ENCODE peak calls at places on chromosome 12, in nine cellular contexts. F, G, P, B, K, Z, Q, J and H are unnamed samples.

GRCh38 chr12:113158439-113159203 is 9.1 kb downstream of the CFAP73 start:
- DNase-seq in F (no peak), G (no peak), P (no peak), B (no peak), K (no peak), Z (no peak), Q (no peak), J (no peak), H (no peak)

GRCh38 chr12:57127101-57127709 is 1.1 kb upstream of the LRP1 start:
- DNase-seq in F (peak; percentile 16), G (no peak), P (no peak), B (peak; percentile 45), K (no peak), Z (no peak), Q (peak; percentile 71), J (peak; percentile 83), H (no peak)

GRCh38 chr12:54357802-54358619 is 6.3 kb downstream of the GPR84 start:
- DNase-seq in F (peak; percentile 81), G (peak; percentile 49), P (no peak), B (peak; percentile 27), K (peak; percentile 66), Z (peak; percentile 45), Q (no peak), J (peak; percentile 37), H (no peak)

GRCh38 chr12:129332286-129332685 is 479.0 kb downstream of the GLT1D1 start:
- DNase-seq in F (no peak), G (no peak), P (no peak), B (no peak), K (peak; percentile 35), Z (no peak), Q (no peak), J (no peak), H (no peak)

GRCh38 chr12:119178544-119179334 is at the start of gene HSPB8:
- DNase-seq in F (no peak), G (peak; percentile 92), P (no peak), B (peak; percentile 81), K (peak; percentile 28), Z (no peak), Q (peak; percentile 61), J (peak; percentile 92), H (no peak)

GRCh38 chr12:66423290-66423689 is 121.0 kb downstream of the HELB start:
- DNase-seq in F (no peak), G (no peak), P (no peak), B (no peak), K (no peak), Z (no peak), Q (no peak), J (no peak), H (no peak)

GRCh38 chr12:71665109-71665476 is 992 bp downstream of the THAP2 start:
- DNase-seq in F (peak; percentile 18), G (no peak), P (no peak), B (no peak), K (no peak), Z (no peak), Q (no peak), J (no peak), H (no peak)

GRCh38 chr12:75666126-75666979 is 154.9 kb upstream of the KRR1 start:
- DNase-seq in F (no peak), G (peak; percentile 89), P (no peak), B (no peak), K (no peak), Z (no peak), Q (no peak), J (no peak), H (no peak)

GRCh38 chr12:14238224-14238792 is 127.2 kb upstream of the ATF7IP start:
- DNase-seq in F (peak; percentile 10), G (no peak), P (no peak), B (no peak), K (peak; percentile 35), Z (peak; percentile 39), Q (no peak), J (no peak), H (no peak)